ENCODE peak calls at places on chromosomes 6 and 20, in six cellular contexts. E, I, J, B, K and C are unnamed samples.

GRCh38 chr6:146041282-146041681 is 12.4 kb downstream of the GRM1 start:
- DNase-seq in B (no peak), K (peak; percentile 18), E (no peak), J (no peak), I (no peak), C (peak; percentile 12)

GRCh38 chr6:47207261-47207660 is 102.4 kb downstream of the TNFRSF21 start:
- DNase-seq in K (no peak), E (no peak), B (no peak), J (no peak), I (peak; percentile 41), C (no peak)

GRCh38 chr20:47389867-47390347 is 33.4 kb upstream of the ZMYND8 start:
- DNase-seq in J (no peak), K (no peak), I (no peak), B (no peak), E (no peak), C (no peak)

GRCh38 chr20:675453-676314 is at the start of gene SCRT2:
- DNase-seq in B (peak; percentile 23), E (peak; percentile 63), I (peak; percentile 6), J (no peak), K (peak; percentile 29), C (no peak)

GRCh38 chr6:153963352-153963751 is 75.7 kb upstream of the OPRM1 start:
- DNase-seq in K (no peak), I (no peak), E (no peak), J (no peak), B (no peak), C (no peak)

GRCh38 chr6:129849456-129849855 is 11.7 kb downstream of the TMEM244 start:
- DNase-seq in E (no peak), K (no peak), I (no peak), B (no peak), J (no peak), C (no peak)

GRCh38 chr6:73050706-73051105 is 174.6 kb downstream of the KHDC1L start:
- DNase-seq in B (no peak), J (no peak), I (no peak), E (no peak), K (no peak), C (no peak)

GRCh38 chr6:61909541-61909940 is 376.5 kb downstream of the KHDRBS2 start:
- DNase-seq in J (no peak), K (no peak), E (no peak), B (no peak), I (no peak), C (no peak)

GRCh38 chr6:40419377-40419776 is 167.8 kb downstream of the LRFN2 start:
- DNase-seq in E (no peak), K (no peak), I (no peak), B (no peak), J (no peak), C (no peak)

GRCh38 chr6:56851104-56851503 is 103.8 kb upstream of the BEND6 start:
- DNase-seq in I (peak; percentile 74), B (no peak), E (no peak), K (no peak), J (no peak), C (no peak)

GRCh38 chr20:47720636-47721427 is 64.4 kb downstream of the SULF2 start:
- DNase-seq in E (no peak), I (no peak), B (no peak), J (no peak), K (no peak), C (no peak)

GRCh38 chr20:33655164-33655563 is 7.0 kb upstream of the C20orf144 start:
- DNase-seq in I (no peak), J (no peak), E (no peak), B (no peak), K (no peak), C (no peak)

GRCh38 chr20:34402461-34402860 is 39.4 kb downstream of the ITCH start:
- DNase-seq in J (no peak), E (no peak), I (no peak), B (no peak), K (no peak), C (no peak)

GRCh38 chr6:379367-380181 is 12.0 kb upstream of the IRF4 start:
- DNase-seq in E (no peak), J (no peak), B (no peak), I (no peak), K (no peak), C (no peak)

GRCh38 chr6:25987845-25988244 is 25.2 kb downstream of the TRIM38 start:
- DNase-seq in E (no peak), I (no peak), K (no peak), B (no peak), J (no peak), C (no peak)

GRCh38 chr6:3237761-3238662 is 10.6 kb upstream of the TUBB2B start:
- DNase-seq in E (no peak), B (no peak), K (no peak), J (no peak), I (no peak), C (no peak)

GRCh38 chr20:33915726-33916331 is 77.9 kb upstream of the RALY start:
- DNase-seq in E (peak; percentile 16), J (no peak), I (no peak), B (peak; percentile 22), K (no peak), C (peak; percentile 18)

GRCh38 chr6:167759206-167759605 is 67.5 kb upstream of the AFDN start:
- DNase-seq in E (no peak), I (no peak), B (no peak), K (no peak), J (no peak), C (no peak)

GRCh38 chr6:33722103-33722646 is 10.7 kb upstream of the UQCC2 start:
- DNase-seq in J (no peak), B (no peak), K (no peak), E (no peak), I (no peak), C (no peak)

GRCh38 chr6:131368077-131368911 is 204.7 kb upstream of the ARG1 start:
- DNase-seq in B (no peak), I (no peak), J (no peak), E (peak; percentile 11), K (peak; percentile 61), C (no peak)

GRCh38 chr6:4311976-4312860 is 176.8 kb upstream of the ECI2 start:
- DNase-seq in E (no peak), I (no peak), B (no peak), K (no peak), J (no peak), C (no peak)

GRCh38 chr20:10909803-10910202 is 236.0 kb upstream of the JAG1 start:
- DNase-seq in E (no peak), J (no peak), I (no peak), K (no peak), B (no peak), C (no peak)

GRCh38 chr20:63740070-63740500 is 509 bp downstream of the SLC2A4RG start:
- DNase-seq in B (no peak), E (no peak), K (no peak), I (peak; percentile 1), J (no peak), C (no peak)

GRCh38 chr6:77038801-77039200 is 424.5 kb downstream of the HTR1B start:
- DNase-seq in B (no peak), K (no peak), J (no peak), E (no peak), I (no peak), C (no peak)

GRCh38 chr6:150043501-150044412 is 18.4 kb upstream of the RAET1L start:
- DNase-seq in K (no peak), J (no peak), E (no peak), I (no peak), B (no peak), C (no peak)

GRCh38 chr20:32333988-32334885 is 23.9 kb upstream of the ASXL1 start:
- DNase-seq in E (no peak), K (no peak), J (peak; percentile 28), B (no peak), I (no peak), C (no peak)

GRCh38 chr20:53316221-53316937 is 277.3 kb downstream of the ZNF217 start:
- DNase-seq in E (no peak), B (no peak), J (no peak), I (peak; percentile 4), K (no peak), C (no peak)

GRCh38 chr6:20811112-20811746 is 277.0 kb downstream of the CDKAL1 start:
- DNase-seq in K (peak; percentile 92), B (no peak), I (peak; percentile 99), E (no peak), J (no peak), C (peak; percentile 72)

GRCh38 chr6:39654121-39654520 is 71.1 kb downstream of the KIF6 start:
- DNase-seq in J (no peak), K (no peak), E (no peak), B (no peak), I (no peak), C (no peak)

GRCh38 chr6:80541186-80541585 is 434.7 kb downstream of the BCKDHB start:
- DNase-seq in I (peak; percentile 90), K (peak; percentile 48), B (no peak), J (no peak), E (no peak), C (no peak)

GRCh38 chr6:169700296-169700695 is 1.5 kb downstream of the WDR27 start:
- DNase-seq in K (no peak), B (no peak), E (no peak), J (no peak), I (no peak), C (no peak)

GRCh38 chr20:3377644-3378043 is 29.8 kb downstream of the DNAAF9 start:
- DNase-seq in K (no peak), B (no peak), E (no peak), J (no peak), I (no peak), C (no peak)

GRCh38 chr6:93418448-93419303 is 683 bp downstream of the EPHA7 start:
- DNase-seq in I (peak; percentile 21), J (no peak), B (no peak), K (no peak), E (no peak), C (no peak)

GRCh38 chr6:39411465-39411864 is 89.0 kb upstream of the KCNK16 start:
- DNase-seq in I (peak; percentile 61), E (no peak), B (no peak), J (no peak), K (no peak), C (no peak)